ENCODE peak calls at places on chromosome 18, in five cellular contexts. L, U, F, X and G are unnamed samples.

GRCh38 chr18:58251416-58251815 is 207.4 kb downstream of the NEDD4L start:
- DNase-seq in L (no peak), U (no peak), F (no peak), X (no peak), G (no peak)

GRCh38 chr18:35159782-35160181 is 81.1 kb upstream of the ZNF397 start:
- DNase-seq in L (no peak), U (no peak), F (no peak), X (no peak), G (no peak)

GRCh38 chr18:4285525-4285924 is 169.6 kb downstream of the DLGAP1 start:
- DNase-seq in L (no peak), U (no peak), F (no peak), X (no peak), G (no peak)

GRCh38 chr18:2258954-2259353 is 312.4 kb downstream of the METTL4 start:
- DNase-seq in L (no peak), U (no peak), F (no peak), X (no peak), G (no peak)

GRCh38 chr18:26403451-26403850 is 144.9 kb downstream of the KCTD1 start:
- DNase-seq in L (no peak), U (no peak), F (no peak), X (no peak), G (no peak)

GRCh38 chr18:22066083-22066485 is 103.3 kb upstream of the GATA6 start:
- DNase-seq in L (peak), U (no peak), F (no peak), X (peak), G (no peak)

GRCh38 chr18:10416020-10416419 is 38.4 kb upstream of the APCDD1 start:
- DNase-seq in L (no peak), U (no peak), F (no peak), X (no peak), G (no peak)

GRCh38 chr18:51028201-51028805 is 1.7 kb upstream of the SMAD4 start:
- DNase-seq in L (peak), U (peak), F (no peak), X (no peak), G (no peak)

GRCh38 chr18:41714872-41715271 is 240.2 kb upstream of the PIK3C3 start:
- DNase-seq in L (no peak), U (no peak), F (no peak), X (no peak), G (no peak)

GRCh38 chr18:74775239-74775638 is 177.6 kb downstream of the ZNF407 start:
- DNase-seq in L (no peak), U (no peak), F (no peak), X (no peak), G (no peak)

GRCh38 chr18:23406271-23406787 is 46.8 kb upstream of the RIOK3 start:
- DNase-seq in L (peak), U (peak), F (no peak), X (no peak), G (no peak)

GRCh38 chr18:57798713-57799373 is 4.3 kb downstream of the ATP8B1 start:
- DNase-seq in L (no peak), U (no peak), F (no peak), X (no peak), G (no peak)

GRCh38 chr18:58844871-58845270 is 19.8 kb upstream of the ZNF532 start:
- DNase-seq in L (no peak), U (no peak), F (no peak), X (no peak), G (no peak)

GRCh38 chr18:27130029-27130428 is 55.1 kb downstream of the CHST9 start:
- DNase-seq in L (no peak), U (no peak), F (no peak), X (no peak), G (no peak)

GRCh38 chr18:3604626-3605408 is 154.8 kb downstream of the TGIF1 start:
- DNase-seq in L (peak), U (peak), F (no peak), X (peak), G (no peak)

GRCh38 chr18:50203801-50204604 is 9.1 kb upstream of the MYO5B start:
- DNase-seq in L (peak), U (peak), F (peak), X (no peak), G (peak)

GRCh38 chr18:39223283-39223682 is 1657.7 kb upstream of the CELF4 start:
- DNase-seq in L (no peak), U (no peak), F (no peak), X (no peak), G (no peak)

GRCh38 chr18:4286256-4286655 is 168.9 kb downstream of the DLGAP1 start:
- DNase-seq in L (no peak), U (no peak), F (no peak), X (no peak), G (no peak)

GRCh38 chr18:3472681-3473544 is 22.9 kb downstream of the TGIF1 start:
- DNase-seq in L (no peak), U (no peak), F (no peak), X (no peak), G (no peak)

GRCh38 chr18:79466591-79466990 is 70.9 kb downstream of the NFATC1 start:
- DNase-seq in L (no peak), U (no peak), F (no peak), X (peak), G (no peak)
- TF ChIP-seq POLR2A in L (no peak), U (no peak), F (no peak), X (no peak), G (no peak)

GRCh38 chr18:76496200-76496890 is 1.3 kb upstream of the ZNF516 start:
- DNase-seq in L (peak), U (peak), F (peak), X (peak), G (no peak)
- TF ChIP-seq POLR2A in L (no peak), U (no peak), F (peak), X (no peak), G (no peak)

GRCh38 chr18:11987527-11987926 is 6.2 kb downstream of the IMPA2 start:
- DNase-seq in L (peak), U (peak), F (no peak), X (no peak), G (no peak)
- TF ChIP-seq POLR2A in L (peak), U (no peak), F (no peak), X (no peak), G (no peak)

GRCh38 chr18:47775961-47776360 is 154.5 kb downstream of the SMAD2 start:
- DNase-seq in L (no peak), U (peak), F (no peak), X (no peak), G (no peak)

GRCh38 chr18:47773931-47774330 is 156.5 kb downstream of the SMAD2 start:
- DNase-seq in L (no peak), U (no peak), F (no peak), X (no peak), G (no peak)

GRCh38 chr18:47772374-47773248 is 157.8 kb downstream of the SMAD2 start:
- DNase-seq in L (peak), U (peak), F (peak), X (peak), G (peak)

GRCh38 chr18:47767699-47768098 is 162.8 kb downstream of the SMAD2 start:
- DNase-seq in L (no peak), U (no peak), F (no peak), X (no peak), G (no peak)

GRCh38 chr18:47771922-47772321 is 158.5 kb downstream of the SMAD2 start:
- DNase-seq in L (no peak), U (no peak), F (no peak), X (no peak), G (no peak)
- TF ChIP-seq POLR2A in L (no peak), U (no peak), F (no peak), X (no peak), G (no peak)

DNA sequence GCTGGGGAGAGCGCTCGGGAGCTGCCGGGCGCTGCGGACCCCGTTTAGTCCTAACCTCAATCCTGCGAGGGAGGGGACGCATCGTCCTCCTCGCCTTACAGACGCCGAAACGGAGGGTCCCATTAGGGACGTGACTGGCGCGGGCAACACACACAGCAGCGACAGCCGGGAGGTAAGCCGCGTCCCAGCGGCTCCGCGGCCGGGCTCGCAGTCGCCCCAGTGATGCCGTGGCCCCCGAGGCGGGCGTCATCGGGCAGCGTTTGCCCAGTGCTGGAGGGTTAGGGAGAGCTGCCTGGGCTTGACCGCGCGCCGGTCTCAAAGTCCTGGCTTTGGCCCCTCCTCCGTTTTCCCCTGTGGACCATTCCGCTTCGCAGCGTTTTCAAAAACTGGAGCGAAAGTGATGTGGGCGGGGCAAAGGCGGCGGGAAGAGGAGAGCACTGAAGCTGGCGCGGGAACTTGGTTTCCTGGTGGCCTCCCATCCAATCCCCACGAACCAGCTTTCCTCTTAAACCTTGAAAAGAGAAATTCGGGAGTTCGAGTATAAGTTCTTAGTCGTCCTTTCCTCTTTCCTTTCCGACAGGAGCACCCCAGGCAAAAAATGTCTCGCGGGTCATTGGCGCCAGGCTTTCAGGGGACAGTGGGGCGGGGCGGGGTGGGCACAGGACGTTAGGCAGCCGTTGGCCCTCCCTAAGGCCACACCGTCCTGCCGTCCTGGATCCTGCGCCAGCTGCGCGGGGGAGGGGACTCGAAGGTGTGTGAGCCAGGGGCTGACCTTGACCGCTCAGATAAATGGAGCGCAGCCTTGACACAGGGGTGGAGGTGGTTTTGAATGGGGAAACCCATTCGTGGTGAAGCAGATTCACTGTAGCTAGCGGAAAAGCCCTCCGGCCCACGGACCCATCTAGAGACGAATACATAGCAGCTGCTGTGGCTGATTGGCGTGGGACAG is 819 bp downstream of the TYMS start:
- DNase-seq in L (peak), U (peak), F (peak), X (peak), G (peak)
- TF ChIP-seq POLR2A in L (peak), U (peak), F (peak), X (no peak), G (peak)

DNA sequence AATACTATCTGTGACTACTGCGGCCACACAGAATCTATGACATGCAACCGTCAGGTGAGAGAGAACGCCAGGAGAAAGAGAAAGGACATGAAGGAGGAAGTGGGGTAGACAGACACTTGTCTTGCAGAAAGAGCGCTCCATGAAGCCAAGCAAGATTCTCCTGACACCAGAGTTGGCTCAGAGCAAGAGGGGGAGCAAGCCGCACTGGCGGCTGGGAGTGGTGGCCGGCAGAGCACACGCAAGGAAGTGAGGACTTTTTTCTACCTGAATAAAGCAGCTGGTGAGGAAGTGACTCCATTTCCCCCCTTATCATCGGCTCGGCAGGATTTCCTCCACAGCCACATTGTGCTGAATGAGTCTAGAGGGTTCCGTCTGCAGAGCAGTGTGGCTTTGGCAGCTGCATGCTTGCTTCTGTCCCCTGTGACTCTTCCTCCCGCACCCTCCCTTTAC is 181.5 kb downstream of the BCL2 start:
- DNase-seq in L (no peak), U (no peak), F (no peak), X (peak), G (no peak)
- TF ChIP-seq POLR2A in L (no peak), U (no peak), F (no peak), X (no peak), G (no peak)

GRCh38 chr18:48538531-48539405 is at the start of gene CTIF:
- DNase-seq in L (peak), U (peak), F (peak), X (peak), G (peak)
- TF ChIP-seq POLR2A in L (no peak), U (peak), F (peak), X (no peak), G (peak)